ENCODE peak calls at places on chromosomes 13 and 19, in ten cellular contexts. One of them, this sample, is unnamed.

GRCh38 chr13:101434486-101434885 is 18.0 kb upstream of the ITGBL1 start:
- DNase-seq in body of pancreas: no peak
- DNase-seq in mammary epithelial cell: no peak
- DNase-seq in adrenal gland: no peak
- DNase-seq in upper lobe of left lung: no peak
- DNase-seq in brain microvascular endothelial cell: no peak
- DNase-seq in hepatocyte: no peak
- DNase-seq in left ventricle myocardium inferior: no peak
- DNase-seq in pancreas: no peak
- DNase-seq in effector memory CD4-positive, alpha-beta T cell: no peak
- DNase-seq in this sample: no peak

GRCh38 chr19:35087393-35087792 is 28.2 kb upstream of the FXYD3 start:
- DNase-seq in body of pancreas: no peak
- DNase-seq in mammary epithelial cell: no peak
- DNase-seq in adrenal gland: no peak
- DNase-seq in upper lobe of left lung: no peak
- DNase-seq in brain microvascular endothelial cell: no peak
- DNase-seq in hepatocyte: no peak
- DNase-seq in left ventricle myocardium inferior: no peak
- DNase-seq in pancreas: no peak
- DNase-seq in effector memory CD4-positive, alpha-beta T cell: no peak
- DNase-seq in this sample: no peak

GRCh38 chr19:21474671-21475181 is 30.7 kb upstream of the ZNF429 start:
- DNase-seq in body of pancreas: peak; percentile 84
- DNase-seq in mammary epithelial cell: peak; percentile 64
- DNase-seq in adrenal gland: peak; percentile 86
- DNase-seq in upper lobe of left lung: peak; percentile 85
- DNase-seq in brain microvascular endothelial cell: peak; percentile 32
- DNase-seq in hepatocyte: peak; percentile 87
- DNase-seq in left ventricle myocardium inferior: peak; percentile 82
- DNase-seq in pancreas: peak; percentile 81
- DNase-seq in effector memory CD4-positive, alpha-beta T cell: peak; percentile 59
- DNase-seq in this sample: peak; percentile 81

GRCh38 chr13:113820813-113821651 is 42.8 kb downstream of the GAS6 start:
- DNase-seq in body of pancreas: peak; percentile 44
- DNase-seq in mammary epithelial cell: peak; percentile 97
- DNase-seq in adrenal gland: peak; percentile 89
- DNase-seq in upper lobe of left lung: peak; percentile 50
- DNase-seq in brain microvascular endothelial cell: peak; percentile 92
- DNase-seq in hepatocyte: peak; percentile 87
- DNase-seq in left ventricle myocardium inferior: peak; percentile 78
- DNase-seq in pancreas: no peak
- DNase-seq in effector memory CD4-positive, alpha-beta T cell: no peak
- DNase-seq in this sample: no peak

GRCh38 chr13:101785858-101786257 is 333.4 kb downstream of the ITGBL1 start:
- DNase-seq in body of pancreas: peak; percentile 13
- DNase-seq in mammary epithelial cell: peak; percentile 32
- DNase-seq in adrenal gland: no peak
- DNase-seq in upper lobe of left lung: no peak
- DNase-seq in brain microvascular endothelial cell: peak; percentile 43
- DNase-seq in hepatocyte: peak; percentile 43
- DNase-seq in left ventricle myocardium inferior: peak; percentile 19
- DNase-seq in pancreas: no peak
- DNase-seq in effector memory CD4-positive, alpha-beta T cell: no peak
- DNase-seq in this sample: no peak

GRCh38 chr13:109645831-109646230 is 140.6 kb downstream of the IRS2 start:
- DNase-seq in body of pancreas: no peak
- DNase-seq in mammary epithelial cell: no peak
- DNase-seq in adrenal gland: no peak
- DNase-seq in upper lobe of left lung: peak; percentile 50
- DNase-seq in brain microvascular endothelial cell: peak; percentile 29
- DNase-seq in hepatocyte: no peak
- DNase-seq in left ventricle myocardium inferior: no peak
- DNase-seq in pancreas: no peak
- DNase-seq in effector memory CD4-positive, alpha-beta T cell: no peak
- DNase-seq in this sample: no peak

GRCh38 chr13:100673831-100674362 is 698 bp downstream of the TMTC4 start:
- DNase-seq in body of pancreas: peak; percentile 55
- DNase-seq in mammary epithelial cell: peak; percentile 69
- DNase-seq in adrenal gland: peak; percentile 61
- DNase-seq in upper lobe of left lung: peak; percentile 41
- DNase-seq in brain microvascular endothelial cell: peak; percentile 84
- DNase-seq in hepatocyte: peak; percentile 82
- DNase-seq in left ventricle myocardium inferior: peak; percentile 66
- DNase-seq in pancreas: peak; percentile 32
- DNase-seq in effector memory CD4-positive, alpha-beta T cell: peak; percentile 32
- DNase-seq in this sample: peak; percentile 57

GRCh38 chr19:45496349-45496953 is 396 bp downstream of the RTN2 start:
- DNase-seq in body of pancreas: peak; percentile 38
- DNase-seq in mammary epithelial cell: no peak
- DNase-seq in adrenal gland: peak; percentile 50
- DNase-seq in upper lobe of left lung: no peak
- DNase-seq in brain microvascular endothelial cell: no peak
- DNase-seq in hepatocyte: peak; percentile 80
- DNase-seq in left ventricle myocardium inferior: no peak
- DNase-seq in pancreas: no peak
- DNase-seq in effector memory CD4-positive, alpha-beta T cell: no peak
- DNase-seq in this sample: no peak

GRCh38 chr13:79448413-79448812 is 32.5 kb upstream of the NDFIP2 start:
- DNase-seq in body of pancreas: no peak
- DNase-seq in mammary epithelial cell: peak; percentile 2
- DNase-seq in adrenal gland: no peak
- DNase-seq in upper lobe of left lung: no peak
- DNase-seq in brain microvascular endothelial cell: no peak
- DNase-seq in hepatocyte: no peak
- DNase-seq in left ventricle myocardium inferior: no peak
- DNase-seq in pancreas: no peak
- DNase-seq in effector memory CD4-positive, alpha-beta T cell: no peak
- DNase-seq in this sample: no peak

GRCh38 chr19:30119180-30119920 is 177.3 kb downstream of the URI1 start:
- DNase-seq in body of pancreas: no peak
- DNase-seq in mammary epithelial cell: no peak
- DNase-seq in adrenal gland: no peak
- DNase-seq in upper lobe of left lung: no peak
- DNase-seq in brain microvascular endothelial cell: no peak
- DNase-seq in hepatocyte: no peak
- DNase-seq in left ventricle myocardium inferior: no peak
- DNase-seq in pancreas: no peak
- DNase-seq in effector memory CD4-positive, alpha-beta T cell: no peak
- DNase-seq in this sample: no peak

GRCh38 chr19:31416548-31416947 is 67.3 kb upstream of the TSHZ3 start:
- DNase-seq in body of pancreas: no peak
- DNase-seq in mammary epithelial cell: no peak
- DNase-seq in adrenal gland: no peak
- DNase-seq in upper lobe of left lung: no peak
- DNase-seq in brain microvascular endothelial cell: no peak
- DNase-seq in hepatocyte: no peak
- DNase-seq in left ventricle myocardium inferior: no peak
- DNase-seq in pancreas: no peak
- DNase-seq in effector memory CD4-positive, alpha-beta T cell: no peak
- DNase-seq in this sample: no peak

GRCh38 chr19:31415322-31415721 is 66.1 kb upstream of the TSHZ3 start:
- DNase-seq in body of pancreas: no peak
- DNase-seq in mammary epithelial cell: no peak
- DNase-seq in adrenal gland: no peak
- DNase-seq in upper lobe of left lung: no peak
- DNase-seq in brain microvascular endothelial cell: no peak
- DNase-seq in hepatocyte: no peak
- DNase-seq in left ventricle myocardium inferior: no peak
- DNase-seq in pancreas: no peak
- DNase-seq in effector memory CD4-positive, alpha-beta T cell: no peak
- DNase-seq in this sample: no peak

GRCh38 chr19:31418692-31419430 is 69.6 kb upstream of the TSHZ3 start:
- DNase-seq in body of pancreas: no peak
- DNase-seq in mammary epithelial cell: no peak
- DNase-seq in adrenal gland: no peak
- DNase-seq in upper lobe of left lung: no peak
- DNase-seq in brain microvascular endothelial cell: no peak
- DNase-seq in hepatocyte: no peak
- DNase-seq in left ventricle myocardium inferior: no peak
- DNase-seq in pancreas: no peak
- DNase-seq in effector memory CD4-positive, alpha-beta T cell: no peak
- DNase-seq in this sample: no peak

GRCh38 chr19:31419871-31420430 is 70.7 kb upstream of the TSHZ3 start:
- DNase-seq in body of pancreas: no peak
- DNase-seq in mammary epithelial cell: no peak
- DNase-seq in adrenal gland: no peak
- DNase-seq in upper lobe of left lung: no peak
- DNase-seq in brain microvascular endothelial cell: no peak
- DNase-seq in hepatocyte: no peak
- DNase-seq in left ventricle myocardium inferior: no peak
- DNase-seq in pancreas: no peak
- DNase-seq in effector memory CD4-positive, alpha-beta T cell: no peak
- DNase-seq in this sample: no peak

DNA sequence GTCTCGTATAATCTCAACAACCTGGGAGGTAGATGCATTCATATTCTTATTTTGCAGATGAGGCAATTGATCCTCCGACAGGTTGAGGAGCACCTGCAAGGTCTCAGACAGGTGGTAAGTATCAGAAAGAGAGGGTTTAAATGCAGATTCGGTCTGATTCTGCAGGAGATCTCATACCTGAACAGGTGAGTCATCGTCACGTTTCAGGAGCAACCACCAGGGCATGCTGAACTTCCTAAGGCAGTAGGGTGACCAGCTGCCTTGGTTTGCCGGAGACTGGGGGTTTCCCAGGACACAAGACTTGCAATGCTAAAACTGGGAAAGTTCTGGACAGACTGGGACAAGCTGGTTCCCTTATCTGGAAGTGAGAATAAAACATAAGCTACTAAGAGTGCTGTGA is 68.8 kb upstream of the TSHZ3 start:
- DNase-seq in body of pancreas: no peak
- DNase-seq in mammary epithelial cell: peak; percentile 84
- DNase-seq in adrenal gland: no peak
- DNase-seq in upper lobe of left lung: no peak
- DNase-seq in brain microvascular endothelial cell: no peak
- DNase-seq in hepatocyte: peak; percentile 37
- DNase-seq in left ventricle myocardium inferior: no peak
- DNase-seq in pancreas: peak; percentile 16
- DNase-seq in effector memory CD4-positive, alpha-beta T cell: no peak
- DNase-seq in this sample: no peak
- H3K27ac ChIP-seq in body of pancreas: no peak overlapping the region
- H3K27ac ChIP-seq in mammary epithelial cell: no peak overlapping the region
- H3K27ac ChIP-seq in adrenal gland: no peak overlapping the region
- H3K27ac ChIP-seq in upper lobe of left lung: no peak overlapping the region
- H3K27ac ChIP-seq in brain microvascular endothelial cell: no peak overlapping the region
- H3K27ac ChIP-seq in hepatocyte: no peak overlapping the region
- H3K27ac ChIP-seq in left ventricle myocardium inferior: no peak overlapping the region
- H3K27ac ChIP-seq in pancreas: no peak overlapping the region
- H3K27ac ChIP-seq in effector memory CD4-positive, alpha-beta T cell: no peak overlapping the region
- H3K27ac ChIP-seq in this sample: no peak overlapping the region

GRCh38 chr13:97221491-97221890 is 642 bp upstream of the MBNL2 start:
- DNase-seq in body of pancreas: no peak
- DNase-seq in mammary epithelial cell: no peak
- DNase-seq in adrenal gland: no peak
- DNase-seq in upper lobe of left lung: no peak
- DNase-seq in brain microvascular endothelial cell: no peak
- DNase-seq in hepatocyte: no peak
- DNase-seq in left ventricle myocardium inferior: no peak
- DNase-seq in pancreas: no peak
- DNase-seq in effector memory CD4-positive, alpha-beta T cell: no peak
- DNase-seq in this sample: no peak
- H3K4me3 ChIP-seq in body of pancreas: no peak overlapping the region
- H3K4me3 ChIP-seq in mammary epithelial cell: peak overlapping the region; percentile 37
- H3K4me3 ChIP-seq in adrenal gland: peak overlapping the region; percentile 81
- H3K4me3 ChIP-seq in upper lobe of left lung: peak overlapping the region; percentile 56
- H3K4me3 ChIP-seq in brain microvascular endothelial cell: no peak overlapping the region
- H3K4me3 ChIP-seq in hepatocyte: no peak overlapping the region
- H3K4me3 ChIP-seq in left ventricle myocardium inferior: peak overlapping the region; percentile 74
- H3K4me3 ChIP-seq in pancreas: no peak overlapping the region
- H3K4me3 ChIP-seq in effector memory CD4-positive, alpha-beta T cell: no peak overlapping the region
- H3K4me3 ChIP-seq in this sample: peak overlapping the region; percentile 68

DNA sequence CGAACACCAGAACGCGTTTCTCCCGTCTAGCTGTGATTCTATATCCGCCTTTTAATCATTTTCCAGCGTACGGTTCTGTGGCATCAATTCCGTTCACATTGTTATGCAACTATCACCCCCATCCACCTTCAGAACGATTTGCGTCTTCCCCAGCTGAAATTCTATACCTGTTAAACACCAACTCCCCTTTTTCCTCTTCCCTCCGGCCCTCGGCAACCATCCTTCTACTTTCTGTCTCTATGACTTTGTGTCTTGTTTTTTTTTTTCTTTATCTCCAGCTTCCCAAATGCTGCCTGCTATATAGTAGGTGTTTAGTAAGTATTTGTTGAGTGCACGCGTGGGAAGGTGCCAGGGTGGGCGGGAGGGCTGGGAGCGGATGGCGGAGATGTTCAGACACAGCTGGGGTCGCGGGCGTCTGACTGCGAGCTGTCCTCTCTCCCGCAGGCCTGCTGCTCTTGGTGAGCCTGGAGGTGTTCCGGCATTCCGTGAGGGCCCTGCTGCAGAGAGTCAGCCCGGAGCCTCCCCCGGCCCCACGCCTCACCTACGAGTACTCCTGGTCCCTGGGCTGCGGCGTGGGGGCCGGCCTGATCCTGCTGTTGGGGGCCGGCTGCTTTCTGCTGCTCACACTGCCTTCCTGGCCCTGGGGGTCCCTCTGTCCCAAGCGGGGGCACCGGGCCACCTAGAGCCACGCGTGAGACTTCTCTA is 20.2 kb downstream of the CACNG6 start:
- DNase-seq in body of pancreas: no peak
- DNase-seq in mammary epithelial cell: no peak
- DNase-seq in adrenal gland: no peak
- DNase-seq in upper lobe of left lung: no peak
- DNase-seq in brain microvascular endothelial cell: no peak
- DNase-seq in hepatocyte: no peak
- DNase-seq in left ventricle myocardium inferior: no peak
- DNase-seq in pancreas: no peak
- DNase-seq in effector memory CD4-positive, alpha-beta T cell: no peak
- DNase-seq in this sample: no peak
- H3K27ac ChIP-seq in body of pancreas: no peak overlapping the region
- H3K27ac ChIP-seq in mammary epithelial cell: no peak overlapping the region
- H3K27ac ChIP-seq in adrenal gland: no peak overlapping the region
- H3K27ac ChIP-seq in upper lobe of left lung: no peak overlapping the region
- H3K27ac ChIP-seq in brain microvascular endothelial cell: no peak overlapping the region
- H3K27ac ChIP-seq in hepatocyte: no peak overlapping the region
- H3K27ac ChIP-seq in left ventricle myocardium inferior: no peak overlapping the region
- H3K27ac ChIP-seq in pancreas: no peak overlapping the region
- H3K27ac ChIP-seq in effector memory CD4-positive, alpha-beta T cell: no peak overlapping the region
- H3K27ac ChIP-seq in this sample: no peak overlapping the region

DNA sequence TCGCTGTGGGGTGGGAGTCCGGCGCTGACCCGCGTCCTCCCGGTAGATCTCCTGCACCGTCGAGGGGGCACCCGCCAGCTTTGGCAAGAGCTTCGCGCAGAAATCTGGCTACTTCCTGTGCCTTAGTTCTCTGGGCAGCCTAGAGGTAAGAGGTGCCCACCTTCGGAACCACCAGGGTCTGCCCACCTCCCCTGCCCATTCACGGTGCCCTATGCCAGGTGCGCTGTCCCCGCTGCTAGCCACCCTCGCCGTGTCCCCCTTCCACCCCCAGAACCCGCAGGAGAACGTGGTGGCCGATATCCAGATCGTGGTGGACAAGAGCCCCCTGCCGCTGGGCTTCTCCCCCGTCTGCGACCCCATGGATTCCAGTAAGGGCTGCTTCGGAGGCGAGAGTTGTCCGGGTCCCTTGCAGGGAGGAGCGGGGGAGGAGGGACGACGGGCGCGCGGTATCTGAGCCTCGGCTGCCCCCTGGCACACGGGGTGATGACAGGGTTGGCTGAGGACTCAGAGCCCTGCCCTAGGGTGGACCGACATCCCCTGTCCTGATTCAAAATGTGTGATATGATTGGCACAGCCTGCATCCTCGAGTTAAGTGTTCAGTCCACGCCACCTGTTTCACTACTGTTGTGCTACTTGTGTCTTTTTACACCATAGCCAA is 549 bp downstream of the MVB12A start:
- DNase-seq in body of pancreas: peak; percentile 21
- DNase-seq in mammary epithelial cell: peak; percentile 20
- DNase-seq in adrenal gland: peak; percentile 67
- DNase-seq in upper lobe of left lung: peak; percentile 44
- DNase-seq in brain microvascular endothelial cell: no peak
- DNase-seq in hepatocyte: peak; percentile 46
- DNase-seq in left ventricle myocardium inferior: peak; percentile 23
- DNase-seq in pancreas: peak; percentile 39
- DNase-seq in effector memory CD4-positive, alpha-beta T cell: no peak
- DNase-seq in this sample: peak; percentile 62
- H3K4me3 ChIP-seq in body of pancreas: peak overlapping the region; percentile 96
- H3K4me3 ChIP-seq in mammary epithelial cell: peak overlapping the region; percentile 54
- H3K4me3 ChIP-seq in adrenal gland: peak overlapping the region; percentile 95
- H3K4me3 ChIP-seq in upper lobe of left lung: peak overlapping the region; percentile 89
- H3K4me3 ChIP-seq in brain microvascular endothelial cell: peak overlapping the region; percentile 77
- H3K4me3 ChIP-seq in hepatocyte: peak overlapping the region; percentile 65
- H3K4me3 ChIP-seq in left ventricle myocardium inferior: peak overlapping the region; percentile 76
- H3K4me3 ChIP-seq in pancreas: peak overlapping the region; percentile 82
- H3K4me3 ChIP-seq in effector memory CD4-positive, alpha-beta T cell: peak overlapping the region; percentile 77
- H3K4me3 ChIP-seq in this sample: peak overlapping the region; percentile 79

This sample was measured in lower lobe of right lung.